ENCODE peak calls at places on chromosomes 11 and 22, in five cellular contexts. D is mucosa of descending colon, Q is kidney, M is choroid plexus epithelial cell, K is gastrocnemius medialis. W is an unnamed sample.

GRCh38 chr22:21106000-21106399 is 60.3 kb downstream of the LRRC74B start:
- DNase-seq in M (no peak), K (no peak), Q (no peak), D (no peak), W (peak; percentile 28)

GRCh38 chr11:62392944-62393628 is 25.7 kb upstream of the SCGB1A1 start:
- DNase-seq in D (no peak), K (no peak), Q (no peak), M (no peak), W (no peak)

GRCh38 chr11:107856180-107856980 is 2.2 kb downstream of the SLC35F2 start:
- DNase-seq in M (no peak), K (no peak), Q (no peak), D (no peak), W (no peak)

GRCh38 chr11:117881217-117881616 is 4.8 kb upstream of the FXYD6 start:
- DNase-seq in K (no peak), M (no peak), Q (no peak), D (no peak), W (no peak)

GRCh38 chr11:65274734-65275682 is 13.2 kb downstream of the POLA2 start:
- DNase-seq in D (peak; percentile 58), Q (peak; percentile 72), K (peak; percentile 73), M (peak; percentile 98), W (peak; percentile 78)

GRCh38 chr22:43592470-43592869 is 180.7 kb downstream of the MPPED1 start:
- DNase-seq in M (no peak), K (no peak), D (no peak), Q (no peak), W (peak; percentile 46)

GRCh38 chr11:123137496-123138270 is 57.4 kb downstream of the CLMP start:
- DNase-seq in M (peak; percentile 75), Q (peak; percentile 97), D (peak; percentile 52), K (peak; percentile 38), W (peak; percentile 81)

GRCh38 chr11:123487157-123487744 is 57.2 kb downstream of the GRAMD1B start:
- DNase-seq in M (peak; percentile 20), K (no peak), Q (no peak), D (no peak), W (no peak)

GRCh38 chr11:3939651-3940190 is 84.3 kb downstream of the STIM1 start:
- DNase-seq in M (peak; percentile 72), D (no peak), K (no peak), Q (no peak), W (no peak)

GRCh38 chr22:24807284-24807950 is 1.4 kb downstream of the SGSM1 start:
- DNase-seq in K (no peak), Q (no peak), M (peak; percentile 18), D (no peak), W (no peak)

GRCh38 chr11:62034045-62034355 is 66.6 kb upstream of the FTH1 start:
- DNase-seq in D (no peak), M (no peak), Q (no peak), K (no peak), W (no peak)

GRCh38 chr11:73645972-73646631 is at the start of gene PLEKHB1:
- DNase-seq in M (no peak), Q (no peak), K (no peak), D (no peak), W (peak; percentile 91)

GRCh38 chr11:47342854-47343253 is 9.6 kb downstream of the MYBPC3 start:
- DNase-seq in Q (peak; percentile 41), D (no peak), M (no peak), K (no peak), W (no peak)

GRCh38 chr11:34633990-34634725 is 13.3 kb downstream of the EHF start:
- DNase-seq in D (no peak), K (no peak), Q (no peak), M (peak; percentile 55), W (no peak)

GRCh38 chr11:79414644-79415317 is 26.0 kb downstream of the TENM4 start:
- DNase-seq in D (no peak), K (no peak), M (peak; percentile 70), Q (peak; percentile 51), W (no peak)
- H3K4me3 ChIP-seq in D (no peak overlapping the region), K (no peak overlapping the region), M (no peak overlapping the region), Q (no peak overlapping the region), W (no peak overlapping the region)

DNA sequence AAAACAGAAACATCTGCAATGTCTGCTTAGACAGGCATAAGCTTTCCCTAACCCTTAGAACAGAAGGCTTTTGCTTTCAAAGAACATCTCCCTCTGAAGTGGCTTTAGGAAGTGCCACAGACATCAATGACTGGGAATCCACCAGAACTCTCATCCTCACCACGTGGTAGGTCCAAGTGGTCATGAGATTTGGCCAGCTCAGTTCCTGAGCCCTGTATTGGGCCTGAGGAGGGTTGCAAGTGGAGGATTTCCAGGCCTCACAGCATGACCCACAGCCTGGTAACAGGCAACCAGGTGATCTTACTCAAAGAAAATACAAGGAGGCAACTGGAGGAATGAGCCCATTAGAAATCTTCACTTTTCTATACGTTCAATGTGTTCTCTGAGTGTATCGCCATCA is 1.6 kb downstream of the CASP1 start:
- DNase-seq in K (no peak), Q (no peak), M (no peak), D (no peak), W (no peak)
- H3K4me3 ChIP-seq in K (no peak overlapping the region), Q (peak overlapping the region; percentile 0), M (no peak overlapping the region), D (no peak overlapping the region), W (no peak overlapping the region)

GRCh38 chr11:845872-846271 is 3.2 kb downstream of the TSPAN4 start:
- DNase-seq in M (peak; percentile 49), K (no peak), D (no peak), Q (no peak), W (no peak)

GRCh38 chr11:848988-849824 is 6.6 kb downstream of the TSPAN4 start:
- DNase-seq in M (no peak), D (no peak), Q (no peak), K (no peak), W (peak; percentile 100)

GRCh38 chr11:846496-847098 is 3.9 kb downstream of the TSPAN4 start:
- DNase-seq in D (no peak), Q (no peak), M (peak; percentile 37), K (no peak), W (no peak)

GRCh38 chr11:848380-848931 is 5.8 kb downstream of the TSPAN4 start:
- DNase-seq in M (peak; percentile 48), D (peak; percentile 76), K (no peak), Q (no peak), W (peak; percentile 94)

GRCh38 chr11:847876-848275 is 5.2 kb downstream of the TSPAN4 start:
- DNase-seq in Q (no peak), D (no peak), M (no peak), K (no peak), W (no peak)
- H3K4me3 ChIP-seq in Q (no peak overlapping the region), D (no peak overlapping the region), M (no peak overlapping the region), K (no peak overlapping the region), W (no peak overlapping the region)

GRCh38 chr11:70301191-70301590 is 30.7 kb downstream of the PPFIA1 start:
- DNase-seq in Q (no peak), K (no peak), D (no peak), M (no peak), W (no peak)
- H3K4me3 ChIP-seq in Q (no peak overlapping the region), K (no peak overlapping the region), D (no peak overlapping the region), M (no peak overlapping the region), W (no peak overlapping the region)

GRCh38 chr11:134413334-134414035 is 1.4 kb upstream of the B3GAT1 start:
- DNase-seq in Q (no peak), D (no peak), M (no peak), K (no peak), W (peak; percentile 79)
- H3K4me3 ChIP-seq in Q (no peak overlapping the region), D (no peak overlapping the region), M (no peak overlapping the region), K (no peak overlapping the region), W (peak overlapping the region; percentile 63)

DNA sequence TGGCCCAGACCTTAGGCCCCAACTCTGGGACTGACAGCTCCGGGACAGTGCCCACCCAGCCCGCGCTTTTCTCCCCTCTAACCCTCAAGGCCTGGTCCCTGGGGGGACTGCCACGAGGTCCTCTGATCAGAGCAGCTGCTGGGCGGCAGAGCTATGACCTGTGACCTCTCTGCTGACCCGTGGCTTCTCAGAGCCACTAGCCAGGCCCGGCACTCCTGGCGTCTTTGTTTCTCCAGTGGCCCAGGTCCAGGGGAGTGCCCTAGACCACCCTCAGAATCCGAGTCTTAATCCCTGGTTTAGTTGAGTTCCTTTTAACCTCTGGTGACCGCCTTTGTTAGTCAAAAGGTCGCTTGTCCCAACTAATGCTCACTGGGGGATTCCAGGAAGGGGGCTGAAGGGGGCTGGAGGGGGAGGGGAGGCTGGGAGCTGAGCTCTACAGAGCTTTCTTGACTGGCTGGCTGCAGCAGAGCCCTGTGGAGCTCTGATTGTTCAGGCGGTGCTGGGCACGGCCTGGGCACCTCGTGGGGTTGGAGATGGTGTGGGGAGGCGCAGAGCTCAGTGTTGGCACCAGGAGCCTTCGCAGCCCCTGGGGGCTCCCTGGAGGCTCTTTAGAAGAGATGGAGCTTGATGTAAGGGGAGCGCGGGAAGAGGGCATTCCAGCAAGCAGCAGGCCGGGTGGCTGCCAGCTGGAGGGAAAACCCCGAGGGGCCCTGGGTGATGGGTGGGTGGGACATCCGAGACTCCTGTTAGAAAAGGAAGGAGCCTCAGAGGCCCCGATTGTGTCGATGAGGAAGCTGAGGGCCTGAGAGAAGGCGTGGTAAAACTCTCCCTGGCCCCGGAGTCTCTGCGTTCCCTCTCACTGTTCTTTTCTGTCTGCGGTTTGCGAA is 1.4 kb downstream of the FBLN1 start:
- DNase-seq in Q (peak; percentile 72), D (no peak), K (no peak), M (peak; percentile 80), W (peak; percentile 82)
- H3K4me3 ChIP-seq in Q (no peak overlapping the region), D (no peak overlapping the region), K (peak overlapping the region; percentile 48), M (peak overlapping the region; percentile 67), W (peak overlapping the region; percentile 74)

DNA sequence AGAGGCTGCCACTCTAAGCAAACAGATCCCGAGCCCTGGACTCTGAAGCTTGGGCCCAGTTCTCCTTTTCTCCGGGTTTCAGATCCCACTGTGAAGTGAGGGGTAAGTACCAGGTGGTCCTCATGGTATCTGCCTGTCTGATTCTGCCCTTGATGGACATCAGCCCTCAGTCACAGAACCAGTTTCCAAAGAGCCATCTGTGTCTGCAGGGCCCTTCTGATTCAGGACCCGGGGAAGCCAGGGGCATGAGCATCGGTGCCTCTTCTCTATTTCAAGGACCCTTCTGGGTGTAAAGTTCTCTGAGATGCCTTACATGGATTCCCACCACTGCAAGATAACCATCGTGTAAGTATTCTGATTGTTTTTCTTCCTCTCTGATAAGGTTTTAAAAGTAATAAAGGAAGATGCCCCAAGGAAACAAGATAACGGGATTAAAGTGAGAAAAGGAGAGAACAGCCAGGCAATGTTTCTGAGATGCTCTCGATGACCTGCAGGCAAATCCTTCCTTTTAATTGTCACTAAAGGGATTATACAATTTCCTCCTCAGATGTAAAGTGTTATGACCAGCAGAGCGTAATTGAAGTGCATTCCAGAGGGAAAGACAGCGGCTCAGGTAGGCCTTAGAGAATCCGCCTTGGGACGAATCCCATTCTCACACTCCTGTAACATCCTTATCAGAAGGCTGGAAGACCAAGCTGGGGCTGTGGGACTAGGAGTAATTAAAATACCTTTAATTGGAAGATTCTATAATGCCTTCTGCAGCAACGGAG is 924.3 kb downstream of the TBC1D22A start:
- DNase-seq in D (no peak), M (no peak), Q (no peak), K (no peak), W (no peak)
- H3K4me3 ChIP-seq in D (no peak overlapping the region), M (no peak overlapping the region), Q (no peak overlapping the region), K (no peak overlapping the region), W (no peak overlapping the region)